ENCODE peak calls at places on chromosomes 3 and 15, in eight cellular contexts. A is body of pancreas, T is brain microvascular endothelial cell, D is caudate nucleus, U is endothelial cell of umbilical vein, C is psoas muscle, G is sigmoid colon, I is mesendoderm. V is an unnamed sample.

GRCh38 chr3:53149006-53149690 is 11.9 kb upstream of the PRKCD start:
- DNase-seq in A (no peak), T (no peak), D (no peak), U (no peak), C (no peak), G (no peak), I (no peak), V (no peak)

GRCh38 chr15:33584797-33585196 is 274.0 kb downstream of the RYR3 start:
- DNase-seq in A (no peak), T (no peak), D (no peak), U (no peak), C (no peak), G (no peak), I (no peak), V (peak)

GRCh38 chr3:15726043-15726442 is 71.7 kb downstream of the ANKRD28 start:
- DNase-seq in A (no peak), T (peak), D (no peak), U (no peak), C (no peak), G (no peak), I (peak), V (no peak)

GRCh38 chr3:56260262-56260661 is 208.0 kb downstream of the ERC2 start:
- DNase-seq in A (no peak), T (no peak), D (no peak), U (no peak), C (no peak), G (no peak), I (no peak), V (no peak)

GRCh38 chr3:194051554-194052175 is 84.3 kb upstream of the HES1 start:
- DNase-seq in A (no peak), T (no peak), D (no peak), U (no peak), C (no peak), G (no peak), I (no peak), V (no peak)

GRCh38 chr15:40754574-40754882 is 526 bp downstream of the RMDN3 start:
- DNase-seq in A (peak), T (no peak), D (no peak), U (peak), C (peak), G (no peak), I (no peak), V (no peak)

GRCh38 chr3:172522871-172523818 is at the start of gene TNFSF10:
- DNase-seq in A (peak), T (no peak), D (no peak), U (peak), C (peak), G (peak), I (no peak), V (peak)

GRCh38 chr3:30696403-30696819 is 90.0 kb downstream of the TGFBR2 start:
- DNase-seq in A (peak), T (no peak), D (no peak), U (no peak), C (no peak), G (no peak), I (no peak), V (no peak)

GRCh38 chr3:150080058-150080730 is 109.5 kb upstream of the PFN2 start:
- DNase-seq in A (no peak), T (no peak), D (no peak), U (no peak), C (no peak), G (no peak), I (no peak), V (no peak)

GRCh38 chr3:114745322-114746240 is 401.5 kb downstream of the ZBTB20 start:
- DNase-seq in A (peak), T (peak), D (no peak), U (no peak), C (no peak), G (no peak), I (no peak), V (no peak)

GRCh38 chr3:128075516-128076464 is 23.6 kb downstream of the SEC61A1 start:
- DNase-seq in A (peak), T (peak), D (peak), U (peak), C (peak), G (peak), I (peak), V (no peak)

GRCh38 chr3:15815696-15816095 is 17.9 kb upstream of the ANKRD28 start:
- DNase-seq in A (no peak), T (no peak), D (no peak), U (peak), C (no peak), G (no peak), I (peak), V (peak)

GRCh38 chr3:131147534-131147933 is 120.9 kb downstream of the NEK11 start:
- DNase-seq in A (no peak), T (no peak), D (no peak), U (no peak), C (no peak), G (no peak), I (no peak), V (no peak)

GRCh38 chr3:113758389-113759029 is 11.7 kb downstream of the ATP6V1A start:
- DNase-seq in A (no peak), T (peak), D (no peak), U (no peak), C (no peak), G (no peak), I (no peak), V (no peak)

GRCh38 chr15:89034305-89034704 is 54.0 kb upstream of the ABHD2 start:
- DNase-seq in A (no peak), T (peak), D (no peak), U (peak), C (no peak), G (no peak), I (no peak), V (no peak)

GRCh38 chr15:40847225-40847961 is 3.5 kb downstream of the SPINT1 start:
- DNase-seq in A (peak), T (peak), D (no peak), U (no peak), C (no peak), G (no peak), I (peak), V (no peak)

GRCh38 chr3:114411811-114412803 is 118.3 kb downstream of the TIGIT start:
- DNase-seq in A (peak), T (peak), D (no peak), U (peak), C (no peak), G (no peak), I (no peak), V (no peak)

GRCh38 chr3:146241523-146242240 is 9.2 kb downstream of the PLSCR4 start:
- DNase-seq in A (no peak), T (peak), D (no peak), U (peak), C (no peak), G (no peak), I (no peak), V (no peak)

GRCh38 chr3:143070977-143071551 is 48.5 kb upstream of the CHST2 start:
- DNase-seq in A (no peak), T (peak), D (no peak), U (no peak), C (no peak), G (no peak), I (peak), V (peak)

GRCh38 chr15:53716909-53717878 is 42.3 kb downstream of the WDR72 start:
- DNase-seq in A (no peak), T (peak), D (no peak), U (peak), C (no peak), G (no peak), I (peak), V (no peak)

GRCh38 chr15:58115692-58116091 is 22.5 kb upstream of the AQP9 start:
- DNase-seq in A (no peak), T (no peak), D (no peak), U (peak), C (no peak), G (no peak), I (peak), V (no peak)

GRCh38 chr15:24764375-24765171 is 89.0 kb downstream of the NPAP1 start:
- DNase-seq in A (no peak), T (no peak), D (no peak), U (no peak), C (no peak), G (no peak), I (peak), V (no peak)

GRCh38 chr15:45729146-45729545 is 94.3 kb downstream of the SQOR start:
- DNase-seq in A (no peak), T (no peak), D (no peak), U (no peak), C (no peak), G (no peak), I (peak), V (no peak)

GRCh38 chr3:133512416-133513089 is 60.9 kb upstream of the CDV3 start:
- DNase-seq in A (no peak), T (no peak), D (no peak), U (peak), C (no peak), G (no peak), I (no peak), V (no peak)

GRCh38 chr3:186251948-186252619 is 110.0 kb downstream of the DGKG start:
- DNase-seq in A (no peak), T (no peak), D (no peak), U (no peak), C (no peak), G (no peak), I (no peak), V (no peak)

GRCh38 chr3:82132210-82133069 is 371.0 kb upstream of the GBE1 start:
- DNase-seq in A (peak), T (no peak), D (no peak), U (no peak), C (no peak), G (no peak), I (no peak), V (no peak)

GRCh38 chr3:25728101-25728500 is 55.1 kb downstream of the NGLY1 start:
- DNase-seq in A (no peak), T (no peak), D (no peak), U (no peak), C (no peak), G (no peak), I (no peak), V (no peak)

GRCh38 chr3:123036352-123037014 is 8.9 kb upstream of the SEMA5B start:
- DNase-seq in A (no peak), T (peak), D (no peak), U (no peak), C (no peak), G (no peak), I (no peak), V (peak)

DNA sequence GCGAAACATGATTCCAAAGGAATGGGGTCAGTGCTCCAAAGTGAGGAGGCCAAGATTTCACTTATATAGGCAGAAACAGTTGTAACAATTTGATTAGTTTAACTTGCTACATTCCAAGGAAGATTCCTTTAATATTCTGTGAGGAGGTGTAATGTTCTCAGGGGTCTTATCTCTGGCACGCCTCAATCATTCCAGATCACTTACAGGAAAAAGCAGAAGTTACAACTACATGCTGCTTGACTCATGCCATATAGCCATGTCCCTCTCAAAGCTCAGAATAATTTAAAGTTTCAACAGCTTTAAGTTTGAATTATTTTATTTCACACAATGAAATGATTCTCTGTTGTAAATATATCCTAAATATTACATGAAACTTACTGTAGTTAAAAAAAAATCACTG is 3.5 kb upstream of the FYTTD1 start:
- DNase-seq in A (no peak), T (no peak), D (no peak), U (no peak), C (no peak), G (no peak), I (peak), V (no peak)
- H3K27ac ChIP-seq in A (no peak), T (no peak), D (no peak), U (no peak), C (peak), G (no peak), I (no peak), V (no peak)

DNA sequence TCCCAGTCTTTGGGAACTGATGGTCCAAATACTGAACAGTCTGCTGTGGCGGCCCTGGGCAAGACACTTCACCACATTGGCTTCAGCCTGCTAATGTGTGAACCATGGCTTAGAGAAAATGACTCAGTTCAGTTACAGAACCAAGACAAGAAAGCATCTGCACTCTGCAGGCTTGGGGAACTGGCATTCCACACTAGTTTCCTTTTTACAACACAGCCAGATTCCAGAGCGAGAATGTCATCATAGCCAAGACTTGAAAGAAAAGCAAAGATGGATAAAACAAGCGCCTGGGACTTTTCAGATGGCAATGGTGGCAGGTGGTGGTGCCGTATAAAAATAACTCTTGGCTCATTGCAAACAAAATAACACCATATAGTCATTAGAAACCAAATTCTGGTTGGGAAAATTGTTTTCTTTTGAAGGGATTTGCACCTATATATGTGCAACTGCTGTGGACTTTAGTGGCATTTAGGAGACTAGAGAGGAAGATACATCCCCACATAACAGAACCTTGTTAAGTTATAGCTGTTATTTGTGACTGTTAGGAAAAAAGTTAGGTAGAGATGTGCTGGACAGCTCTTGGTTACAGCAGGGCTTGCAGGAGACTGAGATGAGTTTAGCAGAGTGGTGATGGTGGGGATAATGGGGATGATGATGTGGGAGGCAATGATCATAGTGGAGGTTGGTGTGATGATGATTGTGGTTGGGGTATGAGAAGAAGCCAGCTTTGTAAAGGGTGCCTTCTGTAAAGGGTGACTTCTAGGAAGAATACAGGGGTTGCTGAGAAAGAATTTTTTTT is 273.6 kb downstream of the THRB start:
- DNase-seq in A (peak), T (peak), D (no peak), U (peak), C (peak), G (peak), I (peak), V (peak)
- H3K27ac ChIP-seq in A (no peak), T (no peak), D (no peak), U (peak), C (peak), G (peak), I (no peak), V (peak)

DNA sequence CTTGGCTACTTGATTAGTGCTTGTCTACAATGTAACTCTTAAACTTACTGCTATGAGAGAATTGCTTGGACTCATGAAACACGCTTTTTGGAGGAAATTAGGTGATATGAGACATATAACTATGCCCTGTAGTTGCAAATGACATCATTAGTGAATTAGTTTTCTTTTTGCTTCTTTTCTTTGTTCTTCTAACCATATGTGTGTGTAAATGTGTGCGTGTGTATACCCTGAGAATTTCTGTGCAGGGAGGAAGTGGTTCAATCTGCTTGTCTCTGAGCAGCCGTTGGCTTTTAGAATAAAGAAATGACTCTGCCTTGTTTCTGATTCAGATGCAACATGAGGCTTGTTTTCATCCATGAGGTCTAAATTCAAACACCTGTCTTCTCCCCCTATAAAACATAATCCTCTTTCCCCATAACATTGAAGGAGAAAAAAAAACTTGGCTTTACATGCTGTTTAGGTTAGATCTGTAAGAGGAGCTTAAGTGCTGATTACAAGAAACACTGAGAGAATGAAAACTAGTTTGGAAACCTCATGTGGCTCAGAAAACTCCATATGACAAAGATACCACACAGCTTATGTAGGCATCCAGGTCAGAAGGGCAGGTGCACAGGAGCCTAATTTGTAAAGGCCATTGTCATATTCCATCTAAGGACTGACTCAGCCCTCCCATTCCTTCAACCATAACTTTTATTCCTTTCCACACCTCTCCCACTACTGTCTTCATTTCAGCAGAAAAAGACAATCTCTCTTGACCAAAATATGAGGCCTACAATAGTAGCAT is 30.5 kb upstream of the BLM start:
- DNase-seq in A (no peak), T (no peak), D (no peak), U (no peak), C (no peak), G (no peak), I (no peak), V (no peak)
- H3K27ac ChIP-seq in A (no peak), T (no peak), D (no peak), U (no peak), C (no peak), G (no peak), I (no peak), V (no peak)

GRCh38 chr15:66877558-66878285 is 175.7 kb downstream of the SMAD6 start:
- DNase-seq in A (no peak), T (no peak), D (no peak), U (no peak), C (peak), G (no peak), I (no peak), V (no peak)
- H3K27ac ChIP-seq in A (no peak), T (no peak), D (no peak), U (no peak), C (peak), G (peak), I (no peak), V (no peak)

DNA sequence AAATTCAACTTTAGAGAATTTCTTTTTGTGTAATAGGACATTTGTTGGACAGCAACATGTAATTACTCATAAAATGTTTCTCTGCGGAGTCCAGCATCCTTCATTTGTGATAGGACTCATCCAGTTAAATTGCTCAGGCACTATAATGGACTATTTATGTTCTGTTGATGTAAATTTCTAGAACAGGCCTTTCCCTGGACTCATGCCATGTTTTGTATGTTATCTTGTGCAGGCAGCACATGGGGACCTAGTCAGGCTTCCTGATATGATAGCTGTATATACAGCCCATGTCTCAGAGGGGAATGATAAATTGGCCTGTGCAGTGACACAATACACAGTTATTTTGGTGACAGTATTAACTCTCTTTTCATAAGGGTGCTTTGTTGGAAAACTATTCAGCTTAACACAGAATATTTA is 51.5 kb downstream of the MBNL1 start:
- DNase-seq in A (no peak), T (peak), D (no peak), U (peak), C (no peak), G (no peak), I (no peak), V (no peak)
- H3K27ac ChIP-seq in A (peak), T (peak), D (peak), U (peak), C (peak), G (peak), I (no peak), V (no peak)

V was measured in epithelial cell of prostate.